ENCODE peak calls at places on chromosomes 2 and 18, in seven cellular contexts. One of them, this sample, is unnamed.

GRCh38 chr2:10617241-10617640 is 72.5 kb downstream of the NOL10 start:
- DNase-seq in IMR-90: no peak
- DNase-seq in neuronal stem cell: no peak
- DNase-seq in H9: no peak
- DNase-seq in mesendoderm: no peak
- DNase-seq in trophoblast cell: no peak
- DNase-seq in H1: no peak
- DNase-seq in this sample: no peak

GRCh38 chr2:234689911-234690379 is 193.1 kb upstream of the ARL4C start:
- DNase-seq in IMR-90: no peak
- DNase-seq in neuronal stem cell: no peak
- DNase-seq in H9: no peak
- DNase-seq in mesendoderm: no peak
- DNase-seq in trophoblast cell: no peak
- DNase-seq in H1: no peak
- DNase-seq in this sample: no peak

GRCh38 chr2:47011264-47011663 is 95.7 kb upstream of the MCFD2 start:
- DNase-seq in IMR-90: no peak
- DNase-seq in neuronal stem cell: no peak
- DNase-seq in H9: no peak
- DNase-seq in mesendoderm: no peak
- DNase-seq in trophoblast cell: no peak
- DNase-seq in H1: no peak
- DNase-seq in this sample: no peak

GRCh38 chr2:107936427-107937359 is 49.6 kb upstream of the SLC5A7 start:
- DNase-seq in IMR-90: no peak
- DNase-seq in neuronal stem cell: peak; percentile 26
- DNase-seq in H9: no peak
- DNase-seq in mesendoderm: peak; percentile 32
- DNase-seq in trophoblast cell: peak; percentile 37
- DNase-seq in H1: no peak
- DNase-seq in this sample: peak; percentile 5

GRCh38 chr2:46179037-46179621 is 118.1 kb upstream of the EPAS1 start:
- DNase-seq in IMR-90: peak; percentile 99
- DNase-seq in neuronal stem cell: no peak
- DNase-seq in H9: no peak
- DNase-seq in mesendoderm: peak; percentile 71
- DNase-seq in trophoblast cell: peak; percentile 97
- DNase-seq in H1: no peak
- DNase-seq in this sample: peak; percentile 99

GRCh38 chr2:223513771-223514455 is 88.2 kb downstream of the SCG2 start:
- DNase-seq in IMR-90: peak; percentile 34
- DNase-seq in neuronal stem cell: no peak
- DNase-seq in H9: no peak
- DNase-seq in mesendoderm: no peak
- DNase-seq in trophoblast cell: peak; percentile 6
- DNase-seq in H1: no peak
- DNase-seq in this sample: peak; percentile 23

GRCh38 chr2:128301021-128301420 is 17.6 kb downstream of the HS6ST1 start:
- DNase-seq in IMR-90: no peak
- DNase-seq in neuronal stem cell: no peak
- DNase-seq in H9: no peak
- DNase-seq in mesendoderm: no peak
- DNase-seq in trophoblast cell: no peak
- DNase-seq in H1: no peak
- DNase-seq in this sample: no peak

GRCh38 chr2:46849741-46850474 is 65.7 kb downstream of the MCFD2 start:
- DNase-seq in IMR-90: peak; percentile 97
- DNase-seq in neuronal stem cell: no peak
- DNase-seq in H9: no peak
- DNase-seq in mesendoderm: no peak
- DNase-seq in trophoblast cell: no peak
- DNase-seq in H1: no peak
- DNase-seq in this sample: peak; percentile 87

GRCh38 chr2:119818792-119819191 is 59.1 kb downstream of the PTPN4 start:
- DNase-seq in IMR-90: no peak
- DNase-seq in neuronal stem cell: no peak
- DNase-seq in H9: no peak
- DNase-seq in mesendoderm: no peak
- DNase-seq in trophoblast cell: no peak
- DNase-seq in H1: no peak
- DNase-seq in this sample: no peak

GRCh38 chr2:120681696-120682288 is 53.9 kb upstream of the GLI2 start:
- DNase-seq in IMR-90: no peak
- DNase-seq in neuronal stem cell: no peak
- DNase-seq in H9: no peak
- DNase-seq in mesendoderm: no peak
- DNase-seq in trophoblast cell: no peak
- DNase-seq in H1: no peak
- DNase-seq in this sample: no peak

GRCh38 chr2:163558286-163559009 is 177.4 kb downstream of the FIGN start:
- DNase-seq in IMR-90: no peak
- DNase-seq in neuronal stem cell: peak; percentile 35
- DNase-seq in H9: no peak
- DNase-seq in mesendoderm: peak; percentile 19
- DNase-seq in trophoblast cell: no peak
- DNase-seq in H1: no peak
- DNase-seq in this sample: no peak

GRCh38 chr2:194291104-194291503 is 1365.9 kb upstream of the SLC39A10 start:
- DNase-seq in IMR-90: no peak
- DNase-seq in neuronal stem cell: no peak
- DNase-seq in H9: no peak
- DNase-seq in mesendoderm: no peak
- DNase-seq in trophoblast cell: no peak
- DNase-seq in H1: no peak
- DNase-seq in this sample: no peak

GRCh38 chr2:6721395-6721794 is 144.3 kb downstream of the CMPK2 start:
- DNase-seq in IMR-90: no peak
- DNase-seq in neuronal stem cell: no peak
- DNase-seq in H9: no peak
- DNase-seq in mesendoderm: no peak
- DNase-seq in trophoblast cell: no peak
- DNase-seq in H1: no peak
- DNase-seq in this sample: no peak

GRCh38 chr2:64218137-64218536 is 73.9 kb upstream of the PELI1 start:
- DNase-seq in IMR-90: no peak
- DNase-seq in neuronal stem cell: no peak
- DNase-seq in H9: no peak
- DNase-seq in mesendoderm: no peak
- DNase-seq in trophoblast cell: no peak
- DNase-seq in H1: no peak
- DNase-seq in this sample: no peak

GRCh38 chr2:3022841-3023372 is 354.7 kb downstream of the EIPR1 start:
- DNase-seq in IMR-90: no peak
- DNase-seq in neuronal stem cell: no peak
- DNase-seq in H9: peak; percentile 14
- DNase-seq in mesendoderm: no peak
- DNase-seq in trophoblast cell: no peak
- DNase-seq in H1: no peak
- DNase-seq in this sample: no peak

GRCh38 chr2:201665420-201666158 is 22.3 kb upstream of the TMEM237 start:
- DNase-seq in IMR-90: peak; percentile 16
- DNase-seq in neuronal stem cell: no peak
- DNase-seq in H9: no peak
- DNase-seq in mesendoderm: no peak
- DNase-seq in trophoblast cell: no peak
- DNase-seq in H1: no peak
- DNase-seq in this sample: no peak

GRCh38 chr18:22171839-22172582 is 2.6 kb downstream of the GATA6 start:
- DNase-seq in IMR-90: no peak
- DNase-seq in neuronal stem cell: no peak
- DNase-seq in H9: no peak
- DNase-seq in mesendoderm: no peak
- DNase-seq in trophoblast cell: peak; percentile 32
- DNase-seq in H1: no peak
- DNase-seq in this sample: no peak

GRCh38 chr2:144254342-144255235 is 265.3 kb downstream of the ZEB2 start:
- DNase-seq in IMR-90: no peak
- DNase-seq in neuronal stem cell: no peak
- DNase-seq in H9: no peak
- DNase-seq in mesendoderm: no peak
- DNase-seq in trophoblast cell: no peak
- DNase-seq in H1: no peak
- DNase-seq in this sample: no peak

GRCh38 chr2:160928854-160929301 is 231.3 kb upstream of the TANK start:
- DNase-seq in IMR-90: peak; percentile 31
- DNase-seq in neuronal stem cell: no peak
- DNase-seq in H9: no peak
- DNase-seq in mesendoderm: no peak
- DNase-seq in trophoblast cell: peak; percentile 65
- DNase-seq in H1: no peak
- DNase-seq in this sample: no peak

GRCh38 chr2:240240017-240240416 is 99.6 kb upstream of the OTOS start:
- DNase-seq in IMR-90: no peak
- DNase-seq in neuronal stem cell: no peak
- DNase-seq in H9: no peak
- DNase-seq in mesendoderm: no peak
- DNase-seq in trophoblast cell: no peak
- DNase-seq in H1: no peak
- DNase-seq in this sample: no peak

GRCh38 chr2:2899826-2900225 is 477.8 kb downstream of the EIPR1 start:
- DNase-seq in IMR-90: no peak
- DNase-seq in neuronal stem cell: no peak
- DNase-seq in H9: no peak
- DNase-seq in mesendoderm: peak; percentile 34
- DNase-seq in trophoblast cell: peak; percentile 1
- DNase-seq in H1: no peak
- DNase-seq in this sample: no peak

DNA sequence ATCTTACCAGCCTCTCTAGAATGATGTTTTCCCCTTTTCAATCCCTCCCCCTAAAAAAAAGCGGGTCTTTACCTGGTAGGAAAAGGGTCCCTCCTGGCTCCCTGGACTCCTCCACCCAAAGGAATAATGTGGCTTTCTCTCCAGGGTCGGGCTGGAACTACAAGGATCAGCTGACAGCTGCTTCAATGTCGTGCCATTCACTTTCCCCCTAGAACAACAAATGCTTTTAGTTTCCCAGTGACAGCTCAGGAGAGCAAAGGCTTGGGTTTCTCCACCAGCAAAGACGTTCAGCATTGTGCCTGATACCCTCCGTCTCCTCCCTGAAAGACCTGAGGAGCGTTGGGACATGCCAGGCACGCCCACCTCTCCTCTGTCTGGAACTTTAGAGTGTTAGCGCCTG is 173.8 kb upstream of the SIX3 start:
- DNase-seq in IMR-90: no peak
- DNase-seq in neuronal stem cell: no peak
- DNase-seq in H9: no peak
- DNase-seq in mesendoderm: no peak
- DNase-seq in trophoblast cell: no peak
- DNase-seq in H1: no peak
- DNase-seq in this sample: no peak
- H3K27ac ChIP-seq in IMR-90: no peak overlapping the region
- H3K27ac ChIP-seq in neuronal stem cell: peak overlapping the region; percentile 11
- H3K27ac ChIP-seq in H9: no peak overlapping the region
- H3K27ac ChIP-seq in mesendoderm: no peak overlapping the region
- H3K27ac ChIP-seq in trophoblast cell: no peak overlapping the region
- H3K27ac ChIP-seq in H1: no peak overlapping the region
- H3K27ac ChIP-seq in this sample: no peak overlapping the region

GRCh38 chr2:232532406-232532805 is 6.4 kb downstream of the CHRND start:
- DNase-seq in IMR-90: no peak
- DNase-seq in neuronal stem cell: no peak
- DNase-seq in H9: no peak
- DNase-seq in mesendoderm: no peak
- DNase-seq in trophoblast cell: no peak
- DNase-seq in H1: no peak
- DNase-seq in this sample: no peak
- H3K18ac ChIP-seq in IMR-90: no peak overlapping the region
- H3K18ac ChIP-seq in neuronal stem cell: no peak overlapping the region
- H3K18ac ChIP-seq in H9: no peak overlapping the region
- H3K18ac ChIP-seq in mesendoderm: no peak overlapping the region
- H3K18ac ChIP-seq in trophoblast cell: no peak overlapping the region
- H3K18ac ChIP-seq in H1: no peak overlapping the region
- H3K18ac ChIP-seq in this sample: no peak overlapping the region

DNA sequence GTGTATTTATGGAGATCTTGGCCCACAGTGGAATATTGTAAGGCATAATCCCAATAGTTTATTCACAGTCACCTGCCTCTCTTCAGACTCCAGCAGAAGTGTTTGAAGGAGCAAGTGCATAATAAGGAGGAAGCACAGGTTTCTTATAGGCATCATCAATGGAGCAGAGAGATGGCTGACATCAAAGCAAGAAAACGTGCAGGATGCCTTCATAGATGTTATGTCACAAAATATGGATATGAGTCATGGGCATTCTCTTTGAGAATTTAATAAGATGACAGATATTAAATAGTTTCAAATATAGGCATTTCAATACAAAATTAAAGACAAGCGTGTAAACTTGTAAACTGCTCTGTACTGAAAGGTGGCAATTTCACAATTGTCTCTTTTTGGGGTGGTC is 4.0 kb upstream of the RND3 start:
- DNase-seq in IMR-90: no peak
- DNase-seq in neuronal stem cell: no peak
- DNase-seq in H9: no peak
- DNase-seq in mesendoderm: no peak
- DNase-seq in trophoblast cell: no peak
- DNase-seq in H1: no peak
- DNase-seq in this sample: no peak
- H3K27ac ChIP-seq in IMR-90: no peak overlapping the region
- H3K27ac ChIP-seq in neuronal stem cell: no peak overlapping the region
- H3K27ac ChIP-seq in H9: no peak overlapping the region
- H3K27ac ChIP-seq in mesendoderm: no peak overlapping the region
- H3K27ac ChIP-seq in trophoblast cell: no peak overlapping the region
- H3K27ac ChIP-seq in H1: no peak overlapping the region
- H3K27ac ChIP-seq in this sample: no peak overlapping the region

GRCh38 chr2:48944961-48945360 is 189.4 kb upstream of the LHCGR start:
- DNase-seq in IMR-90: peak; percentile 41
- DNase-seq in neuronal stem cell: no peak
- DNase-seq in H9: no peak
- DNase-seq in mesendoderm: no peak
- DNase-seq in trophoblast cell: no peak
- DNase-seq in H1: no peak
- DNase-seq in this sample: no peak
- H3K18ac ChIP-seq in IMR-90: peak overlapping the region; percentile 72
- H3K18ac ChIP-seq in neuronal stem cell: no peak overlapping the region
- H3K18ac ChIP-seq in H9: no peak overlapping the region
- H3K18ac ChIP-seq in mesendoderm: no peak overlapping the region
- H3K18ac ChIP-seq in trophoblast cell: no peak overlapping the region
- H3K18ac ChIP-seq in H1: no peak overlapping the region
- H3K18ac ChIP-seq in this sample: no peak overlapping the region

GRCh38 chr18:13449651-13450050 is 231.1 kb downstream of the LDLRAD4 start:
- DNase-seq in IMR-90: no peak
- DNase-seq in neuronal stem cell: no peak
- DNase-seq in H9: no peak
- DNase-seq in mesendoderm: no peak
- DNase-seq in trophoblast cell: no peak
- DNase-seq in H1: no peak
- DNase-seq in this sample: no peak
- H3K27ac ChIP-seq in IMR-90: no peak overlapping the region
- H3K27ac ChIP-seq in neuronal stem cell: no peak overlapping the region
- H3K27ac ChIP-seq in H9: no peak overlapping the region
- H3K27ac ChIP-seq in mesendoderm: no peak overlapping the region
- H3K27ac ChIP-seq in trophoblast cell: no peak overlapping the region
- H3K27ac ChIP-seq in H1: no peak overlapping the region
- H3K27ac ChIP-seq in this sample: no peak overlapping the region

GRCh38 chr2:4662161-4662779 is 958.9 kb downstream of the DCDC2C start:
- DNase-seq in IMR-90: no peak
- DNase-seq in neuronal stem cell: no peak
- DNase-seq in H9: no peak
- DNase-seq in mesendoderm: peak; percentile 45
- DNase-seq in trophoblast cell: peak; percentile 83
- DNase-seq in H1: no peak
- DNase-seq in this sample: no peak
- H3K18ac ChIP-seq in IMR-90: no peak overlapping the region
- H3K18ac ChIP-seq in neuronal stem cell: no peak overlapping the region
- H3K18ac ChIP-seq in H9: no peak overlapping the region
- H3K18ac ChIP-seq in mesendoderm: no peak overlapping the region
- H3K18ac ChIP-seq in trophoblast cell: no peak overlapping the region
- H3K18ac ChIP-seq in H1: no peak overlapping the region
- H3K18ac ChIP-seq in this sample: no peak overlapping the region